ENCODE peak calls at places on chromosomes 7 and 10, in ten cellular contexts. One of them, this sample, is unnamed. For H3K4me1 and H3K36me3, the result is how much of the 10 kb centered on the place peaks cover.

GRCh38 chr7:80937336-80937735 is 18.5 kb upstream of the SEMA3C start:
- DNase-seq in mucosa of descending colon: no peak
- DNase-seq in heart right ventricle: no peak
- DNase-seq in adrenal gland: no peak
- DNase-seq in CD8-positive, alpha-beta T cell: no peak
- DNase-seq in sigmoid colon: no peak
- DNase-seq in fibroblast of lung: no peak
- DNase-seq in GM12878: no peak
- DNase-seq in thoracic aorta: no peak
- DNase-seq in endothelial cell of umbilical vein: no peak
- DNase-seq in this sample: no peak

GRCh38 chr10:50653142-50653541 is 29.4 kb upstream of the SGMS1 start:
- DNase-seq in mucosa of descending colon: no peak
- DNase-seq in heart right ventricle: no peak
- DNase-seq in adrenal gland: no peak
- DNase-seq in CD8-positive, alpha-beta T cell: no peak
- DNase-seq in sigmoid colon: no peak
- DNase-seq in fibroblast of lung: peak
- DNase-seq in GM12878: no peak
- DNase-seq in thoracic aorta: no peak
- DNase-seq in endothelial cell of umbilical vein: peak
- DNase-seq in this sample: no peak

GRCh38 chr10:60572511-60573194 is 183.0 kb upstream of the ANK3 start:
- DNase-seq in mucosa of descending colon: no peak
- DNase-seq in heart right ventricle: peak
- DNase-seq in adrenal gland: peak
- DNase-seq in CD8-positive, alpha-beta T cell: no peak
- DNase-seq in sigmoid colon: no peak
- DNase-seq in fibroblast of lung: peak
- DNase-seq in GM12878: no peak
- DNase-seq in thoracic aorta: no peak
- DNase-seq in endothelial cell of umbilical vein: peak
- DNase-seq in this sample: no peak

GRCh38 chr7:93147358-93147757 is 827 bp downstream of the SAMD9L start:
- DNase-seq in mucosa of descending colon: no peak
- DNase-seq in heart right ventricle: peak
- DNase-seq in adrenal gland: peak
- DNase-seq in CD8-positive, alpha-beta T cell: peak
- DNase-seq in sigmoid colon: peak
- DNase-seq in fibroblast of lung: peak
- DNase-seq in GM12878: peak
- DNase-seq in thoracic aorta: no peak
- DNase-seq in endothelial cell of umbilical vein: peak
- DNase-seq in this sample: no peak

GRCh38 chr10:87504307-87504666 is 406 bp upstream of the MINPP1 start:
- DNase-seq in mucosa of descending colon: no peak
- DNase-seq in heart right ventricle: no peak
- DNase-seq in adrenal gland: no peak
- DNase-seq in CD8-positive, alpha-beta T cell: no peak
- DNase-seq in sigmoid colon: no peak
- DNase-seq in fibroblast of lung: no peak
- DNase-seq in GM12878: no peak
- DNase-seq in thoracic aorta: no peak
- DNase-seq in endothelial cell of umbilical vein: no peak
- DNase-seq in this sample: no peak

GRCh38 chr10:90326498-90327267 is 531.2 kb downstream of the HTR7 start:
- DNase-seq in mucosa of descending colon: no peak
- DNase-seq in heart right ventricle: no peak
- DNase-seq in adrenal gland: no peak
- DNase-seq in CD8-positive, alpha-beta T cell: no peak
- DNase-seq in sigmoid colon: no peak
- DNase-seq in fibroblast of lung: peak
- DNase-seq in GM12878: no peak
- DNase-seq in thoracic aorta: no peak
- DNase-seq in endothelial cell of umbilical vein: peak
- DNase-seq in this sample: no peak

GRCh38 chr7:44521347-44522095 is 19.6 kb downstream of the NPC1L1 start:
- DNase-seq in mucosa of descending colon: no peak
- DNase-seq in heart right ventricle: no peak
- DNase-seq in adrenal gland: no peak
- DNase-seq in CD8-positive, alpha-beta T cell: no peak
- DNase-seq in sigmoid colon: no peak
- DNase-seq in fibroblast of lung: no peak
- DNase-seq in GM12878: no peak
- DNase-seq in thoracic aorta: no peak
- DNase-seq in endothelial cell of umbilical vein: no peak
- DNase-seq in this sample: no peak

GRCh38 chr10:33947563-33947962 is 613.1 kb upstream of the NRP1 start:
- DNase-seq in mucosa of descending colon: no peak
- DNase-seq in heart right ventricle: no peak
- DNase-seq in adrenal gland: no peak
- DNase-seq in CD8-positive, alpha-beta T cell: no peak
- DNase-seq in sigmoid colon: no peak
- DNase-seq in fibroblast of lung: no peak
- DNase-seq in GM12878: no peak
- DNase-seq in thoracic aorta: no peak
- DNase-seq in endothelial cell of umbilical vein: no peak
- DNase-seq in this sample: no peak

GRCh38 chr10:119095648-119096047 is 8.3 kb upstream of the DENND10 start:
- DNase-seq in mucosa of descending colon: no peak
- DNase-seq in heart right ventricle: no peak
- DNase-seq in adrenal gland: no peak
- DNase-seq in CD8-positive, alpha-beta T cell: no peak
- DNase-seq in sigmoid colon: peak
- DNase-seq in fibroblast of lung: no peak
- DNase-seq in GM12878: no peak
- DNase-seq in thoracic aorta: no peak
- DNase-seq in endothelial cell of umbilical vein: no peak
- DNase-seq in this sample: no peak

GRCh38 chr10:25896421-25896820 is 37.6 kb upstream of the MYO3A start:
- DNase-seq in mucosa of descending colon: no peak
- DNase-seq in heart right ventricle: no peak
- DNase-seq in adrenal gland: no peak
- DNase-seq in CD8-positive, alpha-beta T cell: no peak
- DNase-seq in sigmoid colon: no peak
- DNase-seq in fibroblast of lung: no peak
- DNase-seq in GM12878: no peak
- DNase-seq in thoracic aorta: no peak
- DNase-seq in endothelial cell of umbilical vein: no peak
- DNase-seq in this sample: no peak

GRCh38 chr10:84588426-84588825 is 260.0 kb downstream of the CCSER2 start:
- DNase-seq in mucosa of descending colon: no peak
- DNase-seq in heart right ventricle: no peak
- DNase-seq in adrenal gland: no peak
- DNase-seq in CD8-positive, alpha-beta T cell: no peak
- DNase-seq in sigmoid colon: no peak
- DNase-seq in fibroblast of lung: no peak
- DNase-seq in GM12878: no peak
- DNase-seq in thoracic aorta: no peak
- DNase-seq in endothelial cell of umbilical vein: no peak
- DNase-seq in this sample: no peak

GRCh38 chr10:49330127-49330665 is 31.2 kb downstream of the C10orf71 start:
- DNase-seq in mucosa of descending colon: no peak
- DNase-seq in heart right ventricle: no peak
- DNase-seq in adrenal gland: no peak
- DNase-seq in CD8-positive, alpha-beta T cell: no peak
- DNase-seq in sigmoid colon: no peak
- DNase-seq in fibroblast of lung: no peak
- DNase-seq in GM12878: no peak
- DNase-seq in thoracic aorta: no peak
- DNase-seq in endothelial cell of umbilical vein: no peak
- DNase-seq in this sample: no peak

GRCh38 chr10:69243817-69244216 is 23.7 kb downstream of the HKDC1 start:
- DNase-seq in mucosa of descending colon: no peak
- DNase-seq in heart right ventricle: no peak
- DNase-seq in adrenal gland: no peak
- DNase-seq in CD8-positive, alpha-beta T cell: no peak
- DNase-seq in sigmoid colon: no peak
- DNase-seq in fibroblast of lung: no peak
- DNase-seq in GM12878: no peak
- DNase-seq in thoracic aorta: no peak
- DNase-seq in endothelial cell of umbilical vein: no peak
- DNase-seq in this sample: no peak
- H3K4me1 ChIP-seq in mucosa of descending colon: under half
- H3K4me1 ChIP-seq in heart right ventricle: under half
- H3K4me1 ChIP-seq in adrenal gland: under half
- H3K4me1 ChIP-seq in CD8-positive, alpha-beta T cell: under half
- H3K4me1 ChIP-seq in sigmoid colon: under half
- H3K4me1 ChIP-seq in fibroblast of lung: under half
- H3K4me1 ChIP-seq in GM12878: under half
- H3K4me1 ChIP-seq in thoracic aorta: under half
- H3K4me1 ChIP-seq in endothelial cell of umbilical vein: under half
- H3K4me1 ChIP-seq in this sample: under half

DNA sequence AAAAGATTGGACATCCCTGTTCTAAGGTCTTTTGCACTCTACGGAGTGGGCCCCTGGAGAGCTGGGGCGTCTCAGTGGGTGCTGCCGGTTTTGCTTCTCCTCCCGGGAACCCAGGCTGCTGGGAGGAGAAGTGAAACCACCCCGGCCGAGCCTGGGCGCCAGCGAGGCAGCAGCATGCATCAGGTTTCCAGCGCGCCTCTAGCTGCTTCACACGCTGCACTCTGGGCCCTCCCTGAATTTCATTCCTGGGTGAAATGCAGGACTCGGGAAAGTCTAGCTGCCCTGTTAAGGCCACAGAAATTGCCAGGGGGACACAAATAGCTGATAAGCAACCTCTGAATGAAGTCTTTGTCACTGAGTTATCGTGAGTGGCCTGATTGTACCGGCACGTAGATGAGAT is 127.4 kb downstream of the TRRAP start:
- DNase-seq in mucosa of descending colon: no peak
- DNase-seq in heart right ventricle: no peak
- DNase-seq in adrenal gland: no peak
- DNase-seq in CD8-positive, alpha-beta T cell: no peak
- DNase-seq in sigmoid colon: no peak
- DNase-seq in fibroblast of lung: no peak
- DNase-seq in GM12878: no peak
- DNase-seq in thoracic aorta: no peak
- DNase-seq in endothelial cell of umbilical vein: no peak
- DNase-seq in this sample: no peak
- H3K36me3 ChIP-seq in mucosa of descending colon: under half
- H3K36me3 ChIP-seq in heart right ventricle: under half
- H3K36me3 ChIP-seq in adrenal gland: half or more
- H3K36me3 ChIP-seq in CD8-positive, alpha-beta T cell: half or more
- H3K36me3 ChIP-seq in sigmoid colon: half or more
- H3K36me3 ChIP-seq in fibroblast of lung: under half
- H3K36me3 ChIP-seq in GM12878: under half
- H3K36me3 ChIP-seq in thoracic aorta: under half
- H3K36me3 ChIP-seq in endothelial cell of umbilical vein: half or more
- H3K36me3 ChIP-seq in this sample: half or more

DNA sequence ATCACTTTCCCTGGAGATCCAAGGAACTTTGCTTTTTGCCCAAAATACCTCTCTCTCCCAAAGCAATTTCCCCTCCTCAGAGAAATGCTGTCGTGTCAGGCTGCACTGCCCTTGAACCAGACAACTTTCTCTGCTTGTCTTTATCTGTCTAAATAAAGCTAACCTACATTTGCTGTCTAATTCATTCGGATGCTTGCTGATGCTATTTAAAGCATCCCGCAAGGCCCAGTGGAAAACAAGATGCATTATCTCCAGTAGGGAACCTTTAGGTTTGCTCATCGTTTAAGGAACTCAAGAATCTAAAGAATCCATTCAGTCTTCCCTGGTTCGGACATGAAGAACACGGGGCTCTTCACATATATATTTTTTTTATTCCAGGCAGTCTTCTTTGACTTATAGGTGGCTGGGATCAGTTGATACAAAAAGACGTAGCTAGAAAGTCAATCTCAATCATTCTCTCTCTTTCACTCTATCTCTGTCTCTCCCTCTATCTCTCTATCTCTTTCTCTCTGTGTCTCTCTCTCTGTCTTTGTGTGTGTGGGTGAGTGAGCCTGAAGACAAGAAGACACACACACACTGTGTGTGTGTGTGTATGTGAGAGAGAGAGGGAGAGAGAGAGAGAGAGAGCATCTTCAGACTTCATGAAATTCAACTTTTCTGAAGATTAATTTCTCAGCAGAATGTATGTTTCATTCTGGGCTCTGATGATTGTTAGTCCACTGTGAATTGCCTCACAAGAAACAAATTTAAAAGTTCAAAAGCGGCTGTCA is 92.8 kb upstream of the MKLN1 start:
- DNase-seq in mucosa of descending colon: no peak
- DNase-seq in heart right ventricle: no peak
- DNase-seq in adrenal gland: no peak
- DNase-seq in CD8-positive, alpha-beta T cell: no peak
- DNase-seq in sigmoid colon: no peak
- DNase-seq in fibroblast of lung: no peak
- DNase-seq in GM12878: no peak
- DNase-seq in thoracic aorta: no peak
- DNase-seq in endothelial cell of umbilical vein: no peak
- DNase-seq in this sample: no peak
- H3K4me1 ChIP-seq in mucosa of descending colon: under half
- H3K4me1 ChIP-seq in heart right ventricle: under half
- H3K4me1 ChIP-seq in adrenal gland: under half
- H3K4me1 ChIP-seq in CD8-positive, alpha-beta T cell: under half
- H3K4me1 ChIP-seq in sigmoid colon: under half
- H3K4me1 ChIP-seq in fibroblast of lung: under half
- H3K4me1 ChIP-seq in GM12878: under half
- H3K4me1 ChIP-seq in thoracic aorta: under half
- H3K4me1 ChIP-seq in endothelial cell of umbilical vein: under half
- H3K4me1 ChIP-seq in this sample: under half

GRCh38 chr10:6516277-6516676 is 63.8 kb downstream of the PRKCQ start:
- DNase-seq in mucosa of descending colon: no peak
- DNase-seq in heart right ventricle: no peak
- DNase-seq in adrenal gland: no peak
- DNase-seq in CD8-positive, alpha-beta T cell: no peak
- DNase-seq in sigmoid colon: no peak
- DNase-seq in fibroblast of lung: no peak
- DNase-seq in GM12878: no peak
- DNase-seq in thoracic aorta: no peak
- DNase-seq in endothelial cell of umbilical vein: no peak
- DNase-seq in this sample: no peak

GRCh38 chr10:6514844-6515780 is 65.0 kb downstream of the PRKCQ start:
- DNase-seq in mucosa of descending colon: no peak
- DNase-seq in heart right ventricle: no peak
- DNase-seq in adrenal gland: no peak
- DNase-seq in CD8-positive, alpha-beta T cell: no peak
- DNase-seq in sigmoid colon: no peak
- DNase-seq in fibroblast of lung: no peak
- DNase-seq in GM12878: no peak
- DNase-seq in thoracic aorta: no peak
- DNase-seq in endothelial cell of umbilical vein: no peak
- DNase-seq in this sample: no peak

GRCh38 chr10:6513509-6513908 is 66.6 kb downstream of the PRKCQ start:
- DNase-seq in mucosa of descending colon: no peak
- DNase-seq in heart right ventricle: no peak
- DNase-seq in adrenal gland: no peak
- DNase-seq in CD8-positive, alpha-beta T cell: peak
- DNase-seq in sigmoid colon: no peak
- DNase-seq in fibroblast of lung: no peak
- DNase-seq in GM12878: no peak
- DNase-seq in thoracic aorta: no peak
- DNase-seq in endothelial cell of umbilical vein: no peak
- DNase-seq in this sample: no peak

GRCh38 chr10:6512182-6512581 is 67.9 kb downstream of the PRKCQ start:
- DNase-seq in mucosa of descending colon: no peak
- DNase-seq in heart right ventricle: no peak
- DNase-seq in adrenal gland: no peak
- DNase-seq in CD8-positive, alpha-beta T cell: no peak
- DNase-seq in sigmoid colon: no peak
- DNase-seq in fibroblast of lung: no peak
- DNase-seq in GM12878: no peak
- DNase-seq in thoracic aorta: no peak
- DNase-seq in endothelial cell of umbilical vein: no peak
- DNase-seq in this sample: no peak

GRCh38 chr10:6514180-6514579 is 65.9 kb downstream of the PRKCQ start:
- DNase-seq in mucosa of descending colon: no peak
- DNase-seq in heart right ventricle: no peak
- DNase-seq in adrenal gland: no peak
- DNase-seq in CD8-positive, alpha-beta T cell: no peak
- DNase-seq in sigmoid colon: no peak
- DNase-seq in fibroblast of lung: no peak
- DNase-seq in GM12878: no peak
- DNase-seq in thoracic aorta: no peak
- DNase-seq in endothelial cell of umbilical vein: no peak
- DNase-seq in this sample: no peak
- H3K36me3 ChIP-seq in mucosa of descending colon: under half
- H3K36me3 ChIP-seq in heart right ventricle: under half
- H3K36me3 ChIP-seq in adrenal gland: under half
- H3K36me3 ChIP-seq in CD8-positive, alpha-beta T cell: under half
- H3K36me3 ChIP-seq in sigmoid colon: under half
- H3K36me3 ChIP-seq in fibroblast of lung: under half
- H3K36me3 ChIP-seq in GM12878: under half
- H3K36me3 ChIP-seq in thoracic aorta: under half
- H3K36me3 ChIP-seq in endothelial cell of umbilical vein: under half
- H3K36me3 ChIP-seq in this sample: under half